ENCODE peak calls at places on chromosomes 3 and 15, in four cellular contexts. D is heart left ventricle, A is testis, B is uterus. U is an unnamed sample.

GRCh38 chr3:86464180-86464579 is 526.8 kb downstream of the VGLL3 start:
- DNase-seq in D (no peak), A (no peak), B (no peak), U (no peak)

GRCh38 chr15:70856884-70857546 is 3.1 kb upstream of the LARP6 start:
- DNase-seq in D (peak), A (peak), B (peak), U (peak)

GRCh38 chr3:153397806-153398205 is 235.8 kb downstream of the RAP2B start:
- DNase-seq in D (no peak), A (no peak), B (no peak), U (no peak)

GRCh38 chr3:126135056-126135397 is 45.4 kb downstream of the ALDH1L1 start:
- DNase-seq in D (peak), A (peak), B (peak), U (peak)

GRCh38 chr15:65583701-65584100 is 27.2 kb downstream of the INTS14 start:
- DNase-seq in D (no peak), A (no peak), B (no peak), U (peak)

GRCh38 chr3:71709908-71710511 is 15.2 kb downstream of the EIF4E3 start:
- DNase-seq in D (no peak), A (no peak), B (no peak), U (no peak)

GRCh38 chr3:105976211-105976610 is 107.4 kb upstream of the CBLB start:
- DNase-seq in D (no peak), A (no peak), B (no peak), U (no peak)

GRCh38 chr3:88188436-88188835 is 38.7 kb downstream of the C3orf38 start:
- DNase-seq in D (no peak), A (no peak), B (no peak), U (no peak)

GRCh38 chr3:183392166-183393034 is 36.0 kb downstream of the MCF2L2 start:
- DNase-seq in D (no peak), A (no peak), B (peak), U (no peak)

GRCh38 chr3:132382267-132382666 is 35.0 kb upstream of the DNAJC13 start:
- DNase-seq in D (no peak), A (no peak), B (no peak), U (no peak)

GRCh38 chr3:122942937-122943827 is 84.4 kb downstream of the SEMA5B start:
- DNase-seq in D (peak), A (peak), B (peak), U (peak)

GRCh38 chr3:189766416-189766815 is 135.2 kb downstream of the TP63 start:
- DNase-seq in D (no peak), A (no peak), B (no peak), U (no peak)

GRCh38 chr15:59367022-59367451 is 5.6 kb downstream of the MYO1E start:
- DNase-seq in D (no peak), A (peak), B (no peak), U (no peak)

GRCh38 chr15:61687651-61688050 is 372.6 kb downstream of the VPS13C start:
- DNase-seq in D (no peak), A (no peak), B (no peak), U (no peak)

GRCh38 chr3:73255609-73256029 is 194.2 kb downstream of the EBLN2 start:
- DNase-seq in D (no peak), A (peak), B (peak), U (peak)

GRCh38 chr15:36329592-36329991 is 249.8 kb upstream of the CDIN1 start:
- DNase-seq in D (no peak), A (no peak), B (no peak), U (no peak)

GRCh38 chr3:174532776-174533175 is 326.4 kb upstream of the NAALADL2 start:
- DNase-seq in D (no peak), A (no peak), B (no peak), U (no peak)

GRCh38 chr3:178182337-178182761 is 353.9 kb upstream of the KCNMB2 start:
- DNase-seq in D (no peak), A (peak), B (no peak), U (no peak)

GRCh38 chr3:9730747-9731205 is 759 bp upstream of the BRPF1 start:
- DNase-seq in D (no peak), A (no peak), B (no peak), U (no peak)

GRCh38 chr15:67063689-67064606 is 1.5 kb upstream of the SMAD3 start:
- DNase-seq in D (peak), A (no peak), B (no peak), U (peak)

GRCh38 chr3:59535791-59536221 is 486.0 kb upstream of the CFAP20DC start:
- DNase-seq in D (no peak), A (no peak), B (no peak), U (no peak)

GRCh38 chr3:147906275-147906674 is 497.1 kb downstream of the ZIC1 start:
- DNase-seq in D (no peak), A (no peak), B (no peak), U (no peak)
- TF ChIP-seq POLR2A in D (no peak), A (no peak), B (no peak), U (no peak)

DNA sequence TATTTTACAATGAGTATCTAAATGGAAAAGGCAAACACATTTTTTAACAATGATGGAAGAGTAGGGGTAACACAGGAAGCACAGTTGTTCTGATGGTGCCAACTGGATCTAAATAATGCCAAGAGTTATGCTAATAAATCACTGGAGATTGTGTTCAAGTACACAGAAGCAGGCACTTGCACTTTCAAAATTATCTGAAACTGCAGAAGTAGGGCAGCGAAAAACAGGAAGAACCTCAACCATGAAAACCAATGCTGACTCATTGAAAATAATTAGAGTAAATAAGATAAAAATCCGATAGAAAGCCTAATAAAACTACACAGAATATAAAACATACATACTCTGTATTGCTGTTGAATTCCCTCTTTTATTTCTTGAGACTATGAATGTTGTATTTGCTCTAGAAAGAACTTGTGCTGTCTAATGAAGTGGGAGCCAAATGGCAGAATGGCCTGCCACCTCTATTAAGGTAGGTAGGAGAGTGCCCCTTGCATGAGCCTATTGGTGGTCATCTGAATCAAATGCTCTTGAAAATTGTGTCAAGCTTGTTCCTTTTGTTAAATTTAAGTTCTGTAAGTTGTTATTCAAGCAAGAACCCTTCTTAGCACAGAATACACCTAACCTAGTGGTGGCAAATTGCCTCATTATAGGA is 93.7 kb downstream of the ABI3BP start:
- DNase-seq in D (no peak), A (no peak), B (no peak), U (no peak)
- TF ChIP-seq POLR2A in D (no peak), A (no peak), B (no peak), U (no peak)

GRCh38 chr3:42195879-42196330 is 70.1 kb downstream of the CCK start:
- DNase-seq in D (no peak), A (no peak), B (no peak), U (no peak)
- TF ChIP-seq POLR2A in D (no peak), A (no peak), B (no peak), U (no peak)

GRCh38 chr15:42157981-42158765 is 1.7 kb upstream of the PLA2G4F start:
- DNase-seq in D (no peak), A (no peak), B (no peak), U (no peak)
- TF ChIP-seq POLR2A in D (no peak), A (no peak), B (no peak), U (no peak)

U was measured in transverse colon.